ENCODE peak calls at places on chromosomes 4 and X, in four cellular contexts. U is uterus, T is HepG2, Y is A549. E is an unnamed sample.

GRCh38 chrX:41449615-41450014 is 2.5 kb downstream of the NYX start:
- DNase-seq in U (no peak), Y (no peak), T (no peak), E (peak)

GRCh38 chrX:41180194-41180902 is 95.1 kb downstream of the USP9X start:
- DNase-seq in Y (peak), T (peak), U (peak), E (peak)

GRCh38 chrX:53288173-53288572 is 6.8 kb upstream of the IQSEC2 start:
- DNase-seq in Y (no peak), T (no peak), U (peak), E (no peak)

GRCh38 chrX:22520128-22520828 is 247.6 kb downstream of the CBLL2 start:
- DNase-seq in Y (no peak), U (no peak), T (no peak), E (no peak)

GRCh38 chr4:54784188-54784671 is 126.5 kb downstream of the KIT start:
- DNase-seq in T (no peak), Y (no peak), U (peak), E (no peak)

GRCh38 chr4:7676376-7676775 is 241.6 kb upstream of the PSAPL1 start:
- DNase-seq in Y (no peak), T (no peak), U (no peak), E (no peak)

GRCh38 chrX:76796311-76796710 is 368.8 kb downstream of the MAGEE1 start:
- DNase-seq in U (no peak), T (no peak), Y (no peak), E (no peak)

GRCh38 chrX:46860536-46860935 is 23.7 kb downstream of the RP2 start:
- DNase-seq in U (no peak), T (peak), Y (no peak), E (no peak)

GRCh38 chrX:85391879-85392238 is 12.4 kb upstream of the POF1B start:
- DNase-seq in U (no peak), Y (no peak), T (no peak), E (no peak)

GRCh38 chr4:47482326-47482725 is 2.7 kb upstream of the ATP10D start:
- DNase-seq in U (no peak), Y (no peak), T (no peak), E (no peak)

GRCh38 chr4:173040200-173040599 is 128.4 kb upstream of the GALNT7 start:
- DNase-seq in U (peak), Y (no peak), T (no peak), E (no peak)

GRCh38 chr4:73593631-73594241 is 26.5 kb downstream of the RASSF6 start:
- DNase-seq in Y (no peak), T (peak), U (no peak), E (peak)

GRCh38 chr4:6468376-6468775 is 4.0 kb downstream of the PPP2R2C start:
- DNase-seq in U (no peak), Y (no peak), T (no peak), E (no peak)

GRCh38 chrX:16643160-16643559 is 6.8 kb upstream of the S100G start:
- DNase-seq in Y (no peak), T (no peak), U (no peak), E (no peak)

GRCh38 chrX:112424166-112424565 is 255.6 kb downstream of the LHFPL1 start:
- DNase-seq in Y (no peak), T (no peak), U (no peak), E (no peak)

GRCh38 chr4:48375651-48376291 is 34.4 kb downstream of the SLAIN2 start:
- DNase-seq in Y (no peak), T (peak), U (no peak), E (no peak)

GRCh38 chr4:8328866-8329559 is 59.5 kb downstream of the HTRA3 start:
- DNase-seq in Y (no peak), T (no peak), U (peak), E (no peak)

GRCh38 chrX:24231780-24232179 is 82.1 kb downstream of the SUPT20HL2 start:
- DNase-seq in U (no peak), Y (no peak), T (no peak), E (no peak)

GRCh38 chr4:182901337-182901736 is 15.8 kb downstream of the DCTD start:
- DNase-seq in T (no peak), Y (no peak), U (no peak), E (no peak)

GRCh38 chrX:21996872-21997271 is 35.3 kb upstream of the PHEX start:
- DNase-seq in U (no peak), Y (no peak), T (peak), E (peak)

GRCh38 chrX:24124227-24124799 is 25.2 kb upstream of the ZFX start:
- DNase-seq in T (no peak), U (no peak), Y (no peak), E (no peak)

GRCh38 chr4:6943012-6943869 is 33.6 kb downstream of the TBC1D14 start:
- DNase-seq in U (no peak), Y (no peak), T (no peak), E (no peak)

GRCh38 chr4:86848732-86849617 is at the start of gene SLC10A6:
- DNase-seq in Y (no peak), T (no peak), U (no peak), E (no peak)

GRCh38 chr4:184250795-184251679 is 33.4 kb upstream of the ENPP6 start:
- DNase-seq in Y (peak), U (no peak), T (peak), E (peak)

GRCh38 chrX:46840946-46841740 is 4.3 kb downstream of the RP2 start:
- DNase-seq in Y (no peak), U (no peak), T (no peak), E (no peak)

GRCh38 chr4:96916731-96917130 is 1076.8 kb downstream of the PDHA2 start:
- DNase-seq in T (no peak), U (no peak), Y (no peak), E (no peak)

GRCh38 chrX:108584617-108585211 is 145.1 kb downstream of the COL4A5 start:
- DNase-seq in Y (peak), U (no peak), T (no peak), E (peak)

DNA sequence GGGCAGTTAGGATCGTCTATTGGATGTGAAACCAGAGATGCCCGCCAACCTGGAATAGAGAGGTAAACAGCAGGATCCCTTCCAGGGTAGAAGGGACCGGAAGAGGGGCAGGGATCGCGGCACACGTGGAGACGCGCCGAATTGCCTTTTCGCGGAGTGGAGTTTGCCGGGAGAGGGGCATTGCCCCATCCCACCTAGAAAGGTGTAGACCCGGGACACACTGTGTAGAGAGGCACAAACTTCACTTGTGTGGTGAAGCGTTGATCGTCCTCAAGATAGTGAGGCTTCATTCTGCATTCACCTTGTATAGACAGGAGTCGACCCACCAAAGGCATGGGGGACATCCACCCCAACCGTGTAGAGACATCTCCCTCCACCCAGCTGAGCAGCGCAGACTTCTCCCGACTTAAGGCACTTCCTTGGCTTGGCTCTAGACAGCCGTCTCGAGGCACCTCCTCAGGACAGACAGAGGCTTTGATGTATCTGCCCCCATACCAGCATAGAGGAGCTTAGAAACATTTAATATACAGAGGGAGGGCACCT is 410 bp downstream of the GNL3L start:
- DNase-seq in U (no peak), Y (no peak), T (no peak), E (no peak)
- TF ChIP-seq POLR2A in U (no peak), Y (no peak), T (no peak), E (peak)

GRCh38 chr4:1510931-1511330 is 104.7 kb upstream of the NKX1-1 start:
- DNase-seq in U (no peak), T (no peak), Y (no peak), E (no peak)

GRCh38 chr4:1512738-1513660 is 106.8 kb upstream of the NKX1-1 start:
- DNase-seq in U (no peak), Y (peak), T (peak), E (peak)

GRCh38 chr4:1509366-1509765 is 103.1 kb upstream of the NKX1-1 start:
- DNase-seq in Y (no peak), T (no peak), U (no peak), E (no peak)

GRCh38 chr4:1512081-1512737 is 106.0 kb upstream of the NKX1-1 start:
- DNase-seq in Y (no peak), T (no peak), U (no peak), E (no peak)

GRCh38 chr4:1511441-1512041 is 105.3 kb upstream of the NKX1-1 start:
- DNase-seq in T (peak), U (peak), Y (peak), E (peak)
- TF ChIP-seq POLR2A in T (no peak), U (no peak), Y (no peak), E (no peak)

DNA sequence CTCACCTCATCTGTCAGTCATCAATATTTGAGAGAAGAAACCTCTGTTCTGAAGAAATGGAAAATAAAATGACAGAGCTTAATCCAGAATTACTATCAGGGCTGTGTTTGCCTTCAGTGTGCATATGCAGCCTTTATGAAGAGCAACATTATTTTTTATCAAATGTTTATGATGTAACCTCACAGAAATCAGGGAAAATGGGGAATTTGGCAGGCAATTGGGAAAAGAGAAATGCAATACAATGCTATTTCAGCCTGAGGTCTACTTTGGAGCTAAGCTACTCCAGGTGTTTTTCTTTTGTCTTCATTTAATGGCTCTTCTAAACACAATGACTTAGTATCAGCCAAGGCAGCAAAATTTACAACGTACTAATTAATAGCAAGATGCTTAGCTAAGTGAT is 241.1 kb upstream of the TET2 start:
- DNase-seq in T (no peak), Y (no peak), U (no peak), E (no peak)
- TF ChIP-seq POLR2A in T (no peak), Y (no peak), U (no peak), E (no peak)

DNA sequence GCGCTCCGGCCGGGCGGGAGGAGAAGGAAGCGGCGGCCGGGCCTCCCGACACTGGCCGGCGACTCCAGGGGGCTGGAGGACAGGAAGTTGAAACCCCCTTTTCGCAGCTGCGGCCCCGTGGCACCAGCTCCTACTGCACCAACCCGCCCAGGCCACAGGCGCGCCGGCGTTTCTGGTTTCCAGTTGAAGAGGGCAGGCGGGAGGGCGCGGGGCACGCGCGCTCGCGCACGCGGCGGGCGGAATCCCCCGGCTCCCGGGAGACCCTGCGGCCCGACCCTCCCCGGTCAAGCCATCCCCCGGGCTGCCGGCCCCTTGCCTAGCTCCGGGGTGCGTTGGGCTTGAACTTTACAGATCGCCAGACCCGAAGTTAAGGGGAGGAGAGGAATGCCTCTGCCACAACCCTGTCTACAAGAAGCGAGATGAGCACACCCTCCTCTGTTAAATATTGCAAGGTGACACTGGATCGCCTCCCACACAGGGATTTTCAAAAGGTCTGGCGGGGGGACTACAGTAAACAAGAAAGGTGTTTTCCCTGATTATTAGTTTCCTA is 1.5 kb downstream of the ELOVL6 start:
- DNase-seq in T (no peak), Y (peak), U (peak), E (peak)
- TF ChIP-seq POLR2A in T (peak), Y (peak), U (no peak), E (no peak)